ENCODE peak calls at places on chromosomes 1 and 21, in four cellular contexts. F is lung; D is pancreas; H is CD8-positive, alpha-beta T cell. E is an unnamed sample. For H3K9me3, the result is how much of the 10 kb centered on the place peaks cover.

GRCh38 chr1:15680614-15681345 is 3.3 kb upstream of the PLEKHM2 start:
- DNase-seq in H (no peak), D (no peak), F (no peak), E (no peak)

GRCh38 chr1:156490401-156491032 is 10.1 kb downstream of the MEF2D start:
- DNase-seq in F (no peak), D (no peak), H (no peak), E (peak)

GRCh38 chr1:157278383-157279156 is 140.4 kb upstream of the ETV3 start:
- DNase-seq in H (no peak), D (no peak), F (no peak), E (no peak)

GRCh38 chr21:42238185-42238934 is 19.4 kb downstream of the ABCG1 start:
- DNase-seq in D (peak), F (no peak), H (peak), E (no peak)

GRCh38 chr1:76942549-76942948 is 75.3 kb downstream of the ST6GALNAC5 start:
- DNase-seq in F (no peak), H (no peak), D (no peak), E (no peak)

GRCh38 chr1:238088891-238089290 is 198.2 kb upstream of the ZP4 start:
- DNase-seq in F (no peak), D (no peak), H (no peak), E (no peak)

GRCh38 chr1:221117133-221117532 is 237.9 kb downstream of the HLX start:
- DNase-seq in F (no peak), D (no peak), H (no peak), E (no peak)

GRCh38 chr1:94922756-94923465 is 4.0 kb downstream of the CNN3 start:
- DNase-seq in D (no peak), F (no peak), H (no peak), E (no peak)

GRCh38 chr1:54158071-54158470 is 5.3 kb upstream of the CDCP2 start:
- DNase-seq in H (no peak), F (no peak), D (peak), E (no peak)

GRCh38 chr1:172870901-172871606 is 179.7 kb downstream of the TNFSF18 start:
- DNase-seq in D (no peak), F (no peak), H (no peak), E (no peak)

GRCh38 chr1:25082216-25082899 is 149.9 kb downstream of the SYF2 start:
- DNase-seq in D (no peak), H (no peak), F (no peak), E (no peak)

GRCh38 chr1:200150721-200151120 is 123.2 kb downstream of the NR5A2 start:
- DNase-seq in F (peak), H (no peak), D (no peak), E (no peak)

GRCh38 chr1:36151133-36151844 is 2.0 kb upstream of the TRAPPC3 start:
- DNase-seq in H (no peak), D (no peak), F (no peak), E (no peak)

GRCh38 chr1:56034222-56034621 is 545.1 kb downstream of the PLPP3 start:
- DNase-seq in D (no peak), F (no peak), H (no peak), E (no peak)

GRCh38 chr1:72281637-72282270 is 585 bp downstream of the NEGR1 start:
- DNase-seq in D (peak), F (no peak), H (peak), E (no peak)

GRCh38 chr1:12143631-12144155 is 23.1 kb upstream of the TNFRSF1B start:
- DNase-seq in H (peak), D (no peak), F (peak), E (peak)

GRCh38 chr1:158203693-158204457 is 23.2 kb downstream of the CD1D start:
- DNase-seq in D (no peak), H (no peak), F (no peak), E (no peak)

GRCh38 chr1:93625582-93626327 is 55.9 kb downstream of the BCAR3 start:
- DNase-seq in H (no peak), D (no peak), F (no peak), E (peak)

GRCh38 chr1:53176452-53177344 is 19.9 kb upstream of the CPT2 start:
- DNase-seq in F (peak), H (no peak), D (peak), E (peak)

GRCh38 chr1:84772428-84772943 is 82.2 kb upstream of the SSX2IP start:
- DNase-seq in H (peak), F (peak), D (peak), E (peak)

GRCh38 chr1:202643397-202644218 is 66.6 kb downstream of the SYT2 start:
- DNase-seq in F (no peak), H (peak), D (peak), E (no peak)

GRCh38 chr1:205669341-205670142 is 10.8 kb downstream of the SLC45A3 start:
- DNase-seq in D (no peak), H (no peak), F (no peak), E (no peak)

GRCh38 chr21:16195476-16195875 is 465.7 kb downstream of the USP25 start:
- DNase-seq in D (no peak), F (no peak), H (no peak), E (no peak)

GRCh38 chr1:34131396-34132160 is 33.5 kb downstream of the CSMD2 start:
- DNase-seq in F (no peak), D (no peak), H (no peak), E (no peak)

GRCh38 chr1:33535334-33535733 is 62.9 kb downstream of the ZSCAN20 start:
- DNase-seq in H (no peak), F (no peak), D (no peak), E (no peak)

GRCh38 chr1:90393025-90393424 is 324.1 kb downstream of the BARHL2 start:
- DNase-seq in D (no peak), F (no peak), H (no peak), E (no peak)

GRCh38 chr1:198756470-198756869 is 117.6 kb downstream of the PTPRC start:
- DNase-seq in D (no peak), F (no peak), H (no peak), E (no peak)

GRCh38 chr1:74504125-74505065 is 8.0 kb downstream of the LRRC53 start:
- DNase-seq in H (peak), F (peak), D (no peak), E (peak)

GRCh38 chr1:64469614-64469976 is 334 bp upstream of the CACHD1 start:
- DNase-seq in H (no peak), D (no peak), F (no peak), E (no peak)

GRCh38 chr1:24147194-24147593 is 4.3 kb upstream of the IL22RA1 start:
- DNase-seq in D (no peak), H (no peak), F (no peak), E (no peak)

GRCh38 chr1:223747838-223748335 is 35.5 kb downstream of the CAPN2 start:
- DNase-seq in D (peak), F (peak), H (no peak), E (peak)

GRCh38 chr1:7460807-7461206 is 310.3 kb upstream of the VAMP3 start:
- DNase-seq in D (no peak), H (no peak), F (no peak), E (no peak)

GRCh38 chr1:212914789-212915188 is 35.6 kb upstream of the VASH2 start:
- DNase-seq in D (no peak), F (no peak), H (no peak), E (no peak)

GRCh38 chr1:116724765-116725375 is 29.4 kb upstream of the CD2 start:
- DNase-seq in H (peak), F (peak), D (peak), E (peak)

GRCh38 chr1:160103658-160104519 is 5.5 kb upstream of the IGSF8 start:
- DNase-seq in D (no peak), F (no peak), H (no peak), E (no peak)

DNA sequence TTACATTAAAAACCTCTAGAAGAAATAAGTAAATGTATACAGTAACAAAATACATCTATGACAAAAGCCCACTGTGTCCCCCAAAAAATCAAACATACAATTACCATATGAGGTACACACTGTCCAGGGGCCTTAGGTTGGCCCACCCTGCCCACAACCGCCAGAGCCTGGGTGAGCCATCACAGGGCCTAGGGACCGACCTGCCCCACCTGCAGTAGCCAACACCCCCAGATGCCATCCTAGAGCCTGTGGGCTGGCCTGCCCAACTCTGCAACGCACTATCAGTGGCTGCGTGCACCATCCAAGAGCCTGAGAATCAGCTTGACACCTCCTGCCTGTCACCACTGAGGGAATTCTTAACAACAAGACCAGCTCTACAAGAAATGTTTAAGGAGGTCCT is 39.0 kb downstream of the FAF1 start:
- DNase-seq in H (no peak), D (no peak), F (no peak), E (no peak)
- H3K9me3 ChIP-seq in H (under half), D (under half), F (under half), E (under half)

GRCh38 chr21:9763306-9763705 is 758.1 kb upstream of the TPTE start:
- DNase-seq in D (no peak), F (no peak), H (no peak), E (no peak)

GRCh38 chr21:9763807-9764206 is 757.6 kb upstream of the TPTE start:
- DNase-seq in D (no peak), F (no peak), H (no peak), E (no peak)

GRCh38 chr21:9772348-9772672 is 749.1 kb upstream of the TPTE start:
- DNase-seq in H (no peak), F (no peak), D (no peak), E (no peak)

DNA sequence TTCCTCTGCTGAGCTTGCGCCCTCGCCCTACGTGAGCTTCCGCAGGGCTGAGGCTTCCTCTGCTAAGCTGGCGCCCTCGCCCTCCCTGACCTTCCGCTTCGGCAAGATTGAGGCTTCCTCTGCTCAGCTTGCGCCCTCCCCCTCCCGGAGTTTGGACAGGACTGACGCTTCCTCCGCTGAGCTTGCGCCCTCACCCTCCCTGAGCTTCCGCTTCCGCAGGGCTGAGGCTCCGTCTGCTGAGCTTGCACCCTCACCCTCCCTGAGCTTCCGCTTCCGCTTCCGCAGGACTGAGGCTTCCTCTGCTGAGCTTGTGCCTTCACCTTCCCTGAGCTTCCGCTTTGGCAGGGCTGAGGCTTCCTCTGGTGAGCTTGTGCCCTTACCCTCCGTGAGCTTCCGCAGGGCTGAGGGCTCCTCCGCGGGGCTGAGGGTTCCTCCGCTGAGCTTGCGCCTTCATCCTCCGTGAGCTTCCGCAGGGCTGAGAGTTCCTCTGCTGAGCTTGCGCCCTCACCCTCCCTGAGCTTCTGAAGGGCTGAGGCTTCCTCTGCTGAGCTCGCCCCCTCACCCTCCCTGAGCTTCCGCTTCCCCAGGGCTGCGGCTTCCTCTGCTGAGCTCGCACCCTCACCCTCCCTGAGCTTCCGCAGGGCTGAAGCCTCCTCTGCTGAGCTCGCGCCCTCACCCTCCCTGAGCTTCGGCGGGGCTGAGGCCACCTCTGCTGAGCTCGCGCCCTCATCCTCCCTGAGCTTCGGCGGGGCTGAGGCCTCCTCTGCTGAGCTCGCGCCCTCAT is 753.6 kb upstream of the TPTE start:
- DNase-seq in D (no peak), F (no peak), H (no peak), E (no peak)
- H3K9me3 ChIP-seq in D (under half), F (under half), H (under half), E (under half)

GRCh38 chr1:2913091-2913490 is 108.2 kb upstream of the ACTRT2 start:
- DNase-seq in D (no peak), H (no peak), F (no peak), E (no peak)

GRCh38 chr1:2909797-2910196 is 108.3 kb upstream of the TTC34 start:
- DNase-seq in H (no peak), F (no peak), D (no peak), E (no peak)

GRCh38 chr1:2910211-2910610 is 108.7 kb upstream of the TTC34 start:
- DNase-seq in D (no peak), H (no peak), F (no peak), E (no peak)

GRCh38 chr1:2912424-2912823 is 108.8 kb upstream of the ACTRT2 start:
- DNase-seq in F (no peak), H (no peak), D (no peak), E (no peak)

DNA sequence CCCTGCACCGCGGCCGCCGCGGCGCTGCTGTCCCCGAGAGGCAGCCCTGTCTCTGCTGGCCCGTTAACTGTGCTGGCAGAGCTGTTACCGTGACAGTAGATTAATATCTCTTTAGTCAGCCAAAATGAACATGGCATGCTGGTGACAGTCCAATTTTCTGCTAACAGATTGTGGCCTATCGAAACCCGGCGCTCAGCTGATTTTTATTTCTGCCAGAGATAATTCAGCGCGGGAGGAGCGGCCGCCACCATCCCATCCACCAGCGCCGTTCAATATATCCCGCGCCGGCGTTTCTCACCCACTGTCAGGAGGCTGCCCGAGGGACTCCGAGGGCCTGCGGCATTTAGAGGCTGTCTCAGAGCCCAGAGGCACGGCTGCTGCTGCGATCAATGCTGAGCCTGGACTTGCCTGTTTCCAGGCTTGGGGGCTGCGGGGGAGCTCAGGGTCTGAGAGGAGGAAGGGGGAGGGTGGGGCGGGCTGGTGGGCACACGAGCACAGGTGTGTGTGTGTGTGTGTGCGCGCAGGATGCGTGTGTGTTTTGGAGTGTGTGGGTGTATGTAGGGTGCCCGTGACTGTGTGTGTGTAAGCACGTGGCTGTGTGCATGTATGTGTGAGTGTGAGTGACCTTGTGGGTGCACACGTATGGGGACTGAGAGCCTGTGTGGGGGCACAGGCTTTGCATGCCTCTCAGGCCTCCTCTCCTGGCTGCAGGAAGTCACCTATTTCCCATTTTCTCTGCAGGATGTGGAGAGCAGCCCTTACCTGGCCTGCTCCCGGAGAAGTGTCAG is 109.7 kb upstream of the ACTRT2 start:
- DNase-seq in H (no peak), D (no peak), F (no peak), E (no peak)
- H3K9me3 ChIP-seq in H (under half), D (under half), F (under half), E (under half)

GRCh38 chr1:165355221-165355976 is 1.1 kb downstream of the LMX1A start:
- DNase-seq in F (no peak), D (no peak), H (no peak), E (no peak)
- H3K9me3 ChIP-seq in F (under half), D (under half), H (under half), E (under half)

GRCh38 chr1:40668769-40669525 is 3.5 kb upstream of the RIMS3 start:
- DNase-seq in D (peak), F (peak), H (peak), E (peak)
- H3K9me3 ChIP-seq in D (under half), F (under half), H (under half), E (under half)

GRCh38 chr1:227779651-227780050 is 35.8 kb upstream of the PRSS38 start:
- DNase-seq in D (no peak), H (no peak), F (no peak), E (no peak)
- H3K9me3 ChIP-seq in D (under half), H (under half), F (under half), E (under half)

DNA sequence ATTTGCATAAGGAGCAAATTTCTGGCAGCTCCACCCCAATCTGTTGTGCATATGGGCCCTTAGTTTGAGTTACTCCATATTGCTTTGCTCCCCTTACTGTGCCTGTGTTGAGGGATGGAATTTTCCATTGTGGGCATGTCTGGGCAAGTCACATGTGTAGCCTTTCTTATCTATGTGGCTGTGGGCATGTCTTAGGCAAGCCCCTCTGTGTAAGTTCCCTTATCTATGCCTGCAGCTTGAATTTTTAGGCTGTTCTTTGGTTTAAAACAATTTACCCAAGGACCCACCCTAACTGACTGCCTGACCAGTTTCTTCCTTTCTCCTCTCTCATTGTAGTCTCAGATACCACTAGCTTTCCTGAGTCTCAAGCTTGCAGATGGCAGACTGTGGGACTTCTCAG is 405.7 kb upstream of the NCAM2 start:
- DNase-seq in H (no peak), D (no peak), F (no peak), E (no peak)
- H3K9me3 ChIP-seq in H (under half), D (under half), F (under half), E (under half)

GRCh38 chr1:4615501-4615900 is 38.9 kb upstream of the AJAP1 start:
- DNase-seq in H (no peak), D (no peak), F (no peak), E (no peak)

GRCh38 chr1:4614371-4615137 is 39.9 kb upstream of the AJAP1 start:
- DNase-seq in H (no peak), D (no peak), F (no peak), E (no peak)

GRCh38 chr1:4615138-4615470 is 39.3 kb upstream of the AJAP1 start:
- DNase-seq in D (no peak), H (no peak), F (no peak), E (no peak)

GRCh38 chr1:4612991-4613390 is 41.4 kb upstream of the AJAP1 start:
- DNase-seq in D (no peak), H (no peak), F (no peak), E (no peak)

DNA sequence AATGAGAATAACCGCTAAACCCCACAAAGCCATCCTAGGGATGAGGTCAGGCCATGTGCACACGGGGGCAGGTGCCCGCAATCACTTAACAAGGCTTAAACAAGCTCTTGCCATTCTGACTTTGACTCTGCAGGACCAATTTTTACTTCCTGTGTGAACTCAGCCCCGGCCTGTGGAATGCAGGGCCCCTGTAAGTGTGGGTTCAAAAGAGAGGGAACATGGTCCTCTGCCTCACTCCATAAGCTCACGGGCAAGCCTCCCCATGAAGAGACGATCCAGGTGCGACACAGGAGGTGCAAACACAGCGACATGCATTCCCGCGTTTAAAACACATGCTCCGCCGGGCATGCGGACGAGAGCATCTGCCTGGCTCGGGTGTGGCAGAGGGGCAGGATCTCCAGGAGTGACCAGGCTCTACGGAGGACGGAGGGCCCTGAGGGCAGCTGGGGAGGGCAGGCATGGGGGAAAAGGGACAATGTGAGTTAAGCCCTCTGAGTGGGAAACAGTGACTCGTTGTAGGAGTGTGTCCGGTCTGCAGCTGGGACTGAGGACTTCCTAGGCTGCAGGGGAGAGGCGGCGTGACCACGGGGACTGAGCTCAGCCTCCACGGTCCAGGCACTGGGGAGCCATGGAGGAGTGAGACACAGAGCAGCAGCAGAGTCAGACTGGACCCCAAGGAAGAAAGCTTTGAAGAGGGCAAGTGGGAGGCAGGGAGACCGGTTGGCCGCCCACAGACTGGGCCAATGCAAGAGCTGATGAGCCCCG is 40.6 kb upstream of the AJAP1 start:
- DNase-seq in F (no peak), D (no peak), H (no peak), E (no peak)
- H3K9me3 ChIP-seq in F (under half), D (under half), H (under half), E (under half)

DNA sequence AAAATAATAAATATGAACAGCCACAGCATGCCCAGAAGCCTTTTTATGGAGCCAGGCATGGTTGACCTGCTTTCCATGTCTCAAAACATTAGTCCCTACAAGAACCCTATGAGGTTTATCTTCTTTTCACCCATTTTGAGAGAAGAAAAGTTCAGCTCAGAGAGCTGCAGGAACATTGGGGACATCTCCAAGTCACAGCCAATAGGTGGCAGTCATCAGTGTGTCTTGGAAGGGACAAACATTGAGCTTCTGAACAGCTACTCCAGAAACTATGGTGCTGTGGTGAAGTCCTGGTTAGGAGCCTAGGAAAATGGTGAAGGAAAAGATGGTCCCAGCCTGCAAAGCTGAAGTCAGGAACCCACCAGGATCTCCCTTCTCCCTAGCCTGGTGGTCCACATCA is 73.6 kb downstream of the JMJD4 start:
- DNase-seq in D (no peak), H (no peak), F (no peak), E (no peak)
- H3K9me3 ChIP-seq in D (under half), H (half or more), F (under half), E (half or more)

GRCh38 chr21:7952648-7953047 is 2568.7 kb upstream of the TPTE start:
- DNase-seq in F (no peak), H (no peak), D (no peak), E (no peak)
- H3K9me3 ChIP-seq in F (half or more), H (half or more), D (under half), E (under half)

E was measured in uterus.